ENCODE peak calls at places on chromosomes 5 and 9, in four cellular contexts. M, B, U and Z are unnamed samples.

GRCh38 chr9:86854898-86855523 is 92.3 kb downstream of the GAS1 start:
- DNase-seq in M (peak; percentile 95), B (no peak), U (peak; percentile 58), Z (no peak)

GRCh38 chr5:179974946-179975712 is 67.4 kb upstream of the TBC1D9B start:
- DNase-seq in M (peak; percentile 88), B (no peak), U (peak; percentile 32), Z (peak; percentile 46)

GRCh38 chr5:6108981-6109595 is 269.3 kb downstream of the MED10 start:
- DNase-seq in M (no peak), B (no peak), U (no peak), Z (no peak)

GRCh38 chr9:108040783-108041182 is 551.2 kb upstream of the KLF4 start:
- DNase-seq in M (no peak), B (no peak), U (no peak), Z (no peak)

GRCh38 chr5:127586811-127587210 is 62.1 kb upstream of the CTXN3 start:
- DNase-seq in M (no peak), B (no peak), U (no peak), Z (no peak)

GRCh38 chr9:126508171-126508591 is 105.5 kb upstream of the LMX1B start:
- DNase-seq in M (no peak), B (no peak), U (no peak), Z (no peak)

GRCh38 chr9:98706651-98707103 is 2.1 kb downstream of the GABBR2 start:
- DNase-seq in M (no peak), B (no peak), U (no peak), Z (no peak)

GRCh38 chr5:81525690-81526089 is 131.8 kb upstream of the ACOT12 start:
- DNase-seq in M (no peak), B (no peak), U (no peak), Z (no peak)

GRCh38 chr5:38497946-38498345 is 58.5 kb downstream of the LIFR start:
- DNase-seq in M (peak; percentile 15), B (no peak), U (peak; percentile 27), Z (no peak)

GRCh38 chr5:163574477-163575440 is 69.3 kb downstream of the MAT2B start:
- DNase-seq in M (no peak), B (no peak), U (no peak), Z (no peak)

GRCh38 chr9:2178034-2178734 is 163.0 kb downstream of the SMARCA2 start:
- DNase-seq in M (no peak), B (no peak), U (no peak), Z (no peak)

GRCh38 chr9:112198646-112199045 is 23.5 kb upstream of the SUSD1 start:
- DNase-seq in M (no peak), B (no peak), U (no peak), Z (no peak)

GRCh38 chr5:155936520-155937406 is 390.2 kb upstream of the SGCD start:
- DNase-seq in M (no peak), B (no peak), U (no peak), Z (no peak)

GRCh38 chr5:132952829-132953228 is 10.6 kb downstream of the AFF4 start:
- DNase-seq in M (no peak), B (no peak), U (no peak), Z (no peak)

GRCh38 chr5:79938468-79938867 is 52.6 kb downstream of the MTX3 start:
- DNase-seq in M (no peak), B (no peak), U (no peak), Z (peak; percentile 74)

GRCh38 chr5:61357745-61358144 is 25.7 kb downstream of the ZSWIM6 start:
- DNase-seq in M (peak; percentile 69), B (no peak), U (peak; percentile 6), Z (no peak)

GRCh38 chr5:125894383-125894782 is 528.8 kb upstream of the GRAMD2B start:
- DNase-seq in M (no peak), B (no peak), U (no peak), Z (peak; percentile 82)

GRCh38 chr5:55218966-55219365 is 8.1 kb downstream of the MCIDAS start:
- DNase-seq in M (peak; percentile 80), B (no peak), U (no peak), Z (no peak)

GRCh38 chr5:101278917-101279316 is 375.8 kb upstream of the ST8SIA4 start:
- DNase-seq in M (no peak), B (no peak), U (no peak), Z (no peak)

GRCh38 chr5:35213608-35214007 is 16.7 kb downstream of the PRLR start:
- DNase-seq in M (no peak), B (no peak), U (no peak), Z (no peak)

GRCh38 chr9:3386753-3387152 is 139.0 kb downstream of the RFX3 start:
- DNase-seq in M (no peak), B (no peak), U (no peak), Z (no peak)

GRCh38 chr9:113219186-113219936 is 1.7 kb downstream of the FKBP15 start:
- DNase-seq in M (no peak), B (no peak), U (no peak), Z (peak; percentile 27)

GRCh38 chr5:7917130-7918123 is 48.5 kb downstream of the MTRR start:
- DNase-seq in M (no peak), B (no peak), U (no peak), Z (no peak)

GRCh38 chr9:112020680-112021596 is 124.3 kb downstream of the UGCG start:
- DNase-seq in M (no peak), B (peak; percentile 80), U (peak; percentile 13), Z (no peak)

GRCh38 chr9:126516936-126517750 is 96.6 kb upstream of the LMX1B start:
- DNase-seq in M (peak; percentile 78), B (no peak), U (peak; percentile 87), Z (peak; percentile 91)

GRCh38 chr5:135332519-135333150 is 66.4 kb downstream of the MACROH2A1 start:
- DNase-seq in M (peak; percentile 86), B (no peak), U (peak; percentile 59), Z (peak; percentile 31)

GRCh38 chr9:33167949-33168535 is 906 bp upstream of the B4GALT1 start:
- DNase-seq in M (no peak), B (no peak), U (no peak), Z (peak; percentile 7)

GRCh38 chr5:168706655-168707069 is 127.5 kb upstream of the PANK3 start:
- DNase-seq in M (peak; percentile 79), B (no peak), U (peak; percentile 25), Z (peak; percentile 12)

GRCh38 chr9:113349044-113349433 is 302 bp upstream of the BSPRY start:
- DNase-seq in M (peak; percentile 57), B (no peak), U (no peak), Z (no peak)

GRCh38 chr5:87121315-87122170 is 146.1 kb upstream of the RASA1 start:
- DNase-seq in M (no peak), B (peak; percentile 75), U (peak; percentile 16), Z (peak; percentile 90)

GRCh38 chr5:87119588-87119987 is 148.1 kb upstream of the RASA1 start:
- DNase-seq in M (no peak), B (no peak), U (no peak), Z (no peak)

GRCh38 chr5:87120518-87121314 is 147.0 kb upstream of the RASA1 start:
- DNase-seq in M (no peak), B (no peak), U (no peak), Z (peak; percentile 74)

GRCh38 chr5:87125796-87126195 is 141.9 kb upstream of the RASA1 start:
- DNase-seq in M (no peak), B (no peak), U (no peak), Z (no peak)

DNA sequence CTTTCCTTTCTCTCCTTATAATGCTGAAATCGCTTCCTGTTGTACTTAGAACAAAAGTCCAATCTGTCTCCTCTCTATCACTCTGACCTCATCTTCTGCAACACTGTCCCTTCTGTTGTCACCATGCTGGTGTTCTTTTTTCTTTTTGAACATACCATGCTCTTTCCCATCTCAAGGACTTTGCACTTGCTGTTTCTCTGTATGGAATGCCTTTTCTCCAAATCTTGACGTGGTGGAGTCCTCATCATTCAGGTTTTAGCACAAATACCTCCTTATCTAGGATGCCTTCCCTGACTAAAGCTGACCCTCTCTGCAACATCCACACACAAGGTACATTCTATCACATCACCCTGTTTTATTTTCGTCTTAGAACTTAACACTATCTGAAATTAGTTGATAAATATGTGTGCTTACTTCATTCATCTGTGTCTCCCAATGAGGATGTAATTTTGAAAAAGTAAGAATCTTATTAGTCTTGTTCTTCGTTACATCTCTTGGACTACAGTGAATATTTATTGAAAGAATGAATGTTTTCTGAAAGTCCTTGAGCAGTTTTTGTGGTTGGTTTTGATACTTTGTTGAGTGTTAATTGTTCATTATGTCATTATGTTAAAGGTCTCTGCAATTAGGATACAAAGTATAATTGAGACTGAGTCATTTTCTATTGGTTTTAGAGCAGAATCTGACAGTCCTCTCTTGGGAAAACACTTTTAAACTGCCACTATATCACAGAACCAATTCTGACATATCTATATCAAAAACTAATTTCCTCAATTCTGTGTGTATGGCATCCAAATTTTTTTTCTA is 145.3 kb upstream of the RASA1 start:
- DNase-seq in M (no peak), B (no peak), U (peak; percentile 6), Z (peak; percentile 39)
- H2AFZ ChIP-seq in M (peak overlapping the region; percentile 26), B (peak overlapping the region; percentile 73), U (no peak overlapping the region), Z (peak overlapping the region; percentile 23)

GRCh38 chr5:176531902-176532493 is 5.2 kb downstream of the RNF44 start:
- DNase-seq in M (no peak), B (no peak), U (no peak), Z (no peak)

GRCh38 chr5:176532795-176533194 is 4.4 kb downstream of the RNF44 start:
- DNase-seq in M (no peak), B (no peak), U (no peak), Z (no peak)

GRCh38 chr5:176534640-176535039 is 2.6 kb downstream of the RNF44 start:
- DNase-seq in M (no peak), B (no peak), U (no peak), Z (no peak)

GRCh38 chr5:176533894-176534611 is 3.1 kb downstream of the RNF44 start:
- DNase-seq in M (no peak), B (no peak), U (peak; percentile 71), Z (no peak)

GRCh38 chr5:176533390-176533789 is 3.8 kb downstream of the RNF44 start:
- DNase-seq in M (no peak), B (no peak), U (no peak), Z (no peak)
- H3K36me3 ChIP-seq in M (peaks cover 14% of the 10 kb centered on the region), B (peaks cover 32% of the 10 kb centered on the region), U (peaks cover 46% of the 10 kb centered on the region), Z (no peaks in the 10 kb centered on the region)

DNA sequence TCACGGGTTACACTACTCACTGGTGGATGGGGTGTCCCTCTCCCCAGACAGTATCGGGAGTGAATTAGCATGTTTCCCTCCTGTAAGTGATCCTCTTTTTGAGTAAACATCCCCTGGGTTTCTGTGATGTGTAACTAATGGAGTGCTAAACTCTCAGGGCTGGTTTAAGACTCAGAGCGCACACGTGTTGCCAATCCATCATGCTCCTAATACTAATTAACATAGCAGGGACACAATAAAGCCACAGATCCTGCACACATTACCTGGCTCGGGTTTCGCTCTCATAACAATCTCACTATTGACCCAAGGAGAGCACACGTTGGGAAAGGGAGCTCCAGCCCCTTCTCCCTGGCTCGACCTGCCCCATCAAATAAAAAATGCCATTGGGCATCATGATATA is 18.0 kb upstream of the DMRT2 start:
- DNase-seq in M (no peak), B (no peak), U (no peak), Z (no peak)
- H2AFZ ChIP-seq in M (no peak overlapping the region), B (no peak overlapping the region), U (no peak overlapping the region), Z (no peak overlapping the region)

DNA sequence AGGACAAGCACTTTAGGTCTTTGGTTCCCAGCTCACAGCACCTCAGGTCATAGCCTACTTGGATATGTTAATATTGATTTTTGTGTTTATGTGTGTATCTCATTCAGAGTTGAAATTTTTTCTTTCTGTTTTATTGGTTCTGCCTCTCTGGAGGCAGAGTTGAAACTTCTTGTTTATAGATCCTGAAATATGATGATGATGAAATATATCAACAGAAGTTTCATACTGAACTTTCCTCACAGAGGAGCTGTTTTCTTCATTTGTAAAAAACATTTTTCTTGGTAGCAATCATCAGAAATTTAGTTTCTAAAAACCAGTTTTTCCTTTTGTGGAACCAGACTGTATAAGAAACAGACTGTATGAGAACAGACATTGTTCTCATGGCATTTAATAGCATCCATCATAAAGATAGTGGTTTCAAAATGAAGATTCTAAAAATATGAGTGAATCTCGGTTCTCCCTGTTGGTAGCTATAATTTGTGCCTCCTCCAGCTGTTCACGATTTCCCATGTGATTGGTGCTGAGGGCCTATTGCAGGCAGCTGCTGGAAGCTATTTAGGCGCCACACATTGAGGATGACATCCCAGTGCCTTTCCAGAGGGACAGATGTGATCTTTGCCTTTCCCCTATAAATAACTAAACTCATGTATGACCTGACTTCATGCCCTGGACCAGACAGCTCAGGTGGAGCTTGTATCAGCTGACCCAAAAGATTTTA is 39.5 kb upstream of the CFAP157 start:
- DNase-seq in M (no peak), B (no peak), U (no peak), Z (no peak)
- H3K36me3 ChIP-seq in M (peaks cover 19% of the 10 kb centered on the region), B (no peaks in the 10 kb centered on the region), U (no peaks in the 10 kb centered on the region), Z (no peaks in the 10 kb centered on the region)